ENCODE peak calls at places on chromosomes 4 and X, in seven cellular contexts. W is adrenal gland, E is lower leg skin, S is NB4, Z is HCT116, Y is A549, T is heart left ventricle. N is an unnamed sample.

GRCh38 chrX:99914676-99915075 is 495.4 kb downstream of the PCDH19 start:
- DNase-seq in W (no peak), E (no peak), S (no peak), Z (no peak), Y (no peak), T (no peak), N (no peak)

GRCh38 chrX:71103110-71103983 is 3.2 kb downstream of the CXorf65 start:
- DNase-seq in W (no peak), E (no peak), S (peak), Z (no peak), Y (no peak), T (peak), N (no peak)

GRCh38 chr4:119666653-119667091 is 38.1 kb upstream of the PDE5A start:
- DNase-seq in W (no peak), E (no peak), S (no peak), Z (no peak), Y (no peak), T (no peak), N (no peak)

GRCh38 chr4:179941911-179942310 is 2301.3 kb upstream of the TENM3 start:
- DNase-seq in W (no peak), E (no peak), S (peak), Z (no peak), Y (no peak), T (no peak), N (no peak)

GRCh38 chr4:101418055-101418454 is 70.7 kb upstream of the PPP3CA start:
- DNase-seq in W (no peak), E (no peak), S (peak), Z (no peak), Y (no peak), T (no peak), N (peak)

GRCh38 chrX:67725471-67725870 is 181.7 kb downstream of the AR start:
- DNase-seq in W (no peak), E (no peak), S (no peak), Z (no peak), Y (no peak), T (no peak), N (no peak)

GRCh38 chr4:38195911-38196310 is 235.7 kb downstream of the PTTG2 start:
- DNase-seq in W (no peak), E (no peak), S (no peak), Z (no peak), Y (no peak), T (no peak), N (no peak)

GRCh38 chr4:121053601-121054143 is 18.7 kb downstream of the NDNF start:
- DNase-seq in W (no peak), E (no peak), S (no peak), Z (no peak), Y (no peak), T (peak), N (no peak)

GRCh38 chrX:70434914-70435586 is 9.6 kb upstream of the DLG3 start:
- DNase-seq in W (peak), E (no peak), S (peak), Z (no peak), Y (no peak), T (peak), N (no peak)

GRCh38 chrX:107935664-107936433 is 46.3 kb downstream of the TEX13B start:
- DNase-seq in W (no peak), E (peak), S (no peak), Z (no peak), Y (no peak), T (no peak), N (no peak)

GRCh38 chrX:50615570-50616158 is 145.0 kb upstream of the DGKK start:
- DNase-seq in W (peak), E (no peak), S (no peak), Z (no peak), Y (no peak), T (no peak), N (no peak)

GRCh38 chrX:44873415-44874270 is 655 bp downstream of the KDM6A start:
- DNase-seq in W (peak), E (peak), S (peak), Z (no peak), Y (no peak), T (peak), N (peak)

GRCh38 chrX:107700802-107701201 is 72.5 kb downstream of the PRPS1 start:
- DNase-seq in W (no peak), E (no peak), S (no peak), Z (no peak), Y (no peak), T (no peak), N (no peak)

GRCh38 chr4:124030038-124030638 is 633.5 kb downstream of the SPRY1 start:
- DNase-seq in W (peak), E (peak), S (no peak), Z (no peak), Y (no peak), T (peak), N (no peak)

GRCh38 chrX:44514272-44514671 is 28.4 kb downstream of the FUNDC1 start:
- DNase-seq in W (no peak), E (no peak), S (no peak), Z (no peak), Y (no peak), T (no peak), N (no peak)

GRCh38 chr4:26406346-26406975 is 83.8 kb downstream of the CCKAR start:
- DNase-seq in W (no peak), E (no peak), S (no peak), Z (no peak), Y (no peak), T (no peak), N (peak)

DNA sequence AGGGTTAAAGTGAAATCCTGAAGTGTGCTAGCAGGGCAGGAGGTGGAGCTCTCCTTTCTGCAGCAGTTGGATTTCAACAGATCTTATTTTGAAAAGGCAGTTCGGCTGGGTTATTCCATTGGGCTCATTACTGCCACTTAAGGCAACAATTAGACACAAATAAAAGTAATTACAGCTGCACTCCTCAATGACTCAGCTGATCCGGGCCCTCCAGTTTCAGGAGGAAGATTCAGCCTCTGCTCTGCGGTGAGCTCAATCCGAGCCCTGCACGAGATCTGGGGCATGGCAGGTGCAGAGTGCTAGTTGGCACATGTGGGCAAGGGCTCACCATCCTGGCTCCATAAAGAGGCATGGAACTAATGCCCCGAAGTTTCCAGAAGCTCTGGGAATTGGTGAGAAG is 85.4 kb downstream of the PHKA2 start:
- DNase-seq in W (no peak), E (no peak), S (no peak), Z (no peak), Y (no peak), T (no peak), N (no peak)
- TF ChIP-seq POLR2A in W (no peak), E (no peak), S (no peak), Z (no peak), Y (no peak), T (no peak), N (no peak)

DNA sequence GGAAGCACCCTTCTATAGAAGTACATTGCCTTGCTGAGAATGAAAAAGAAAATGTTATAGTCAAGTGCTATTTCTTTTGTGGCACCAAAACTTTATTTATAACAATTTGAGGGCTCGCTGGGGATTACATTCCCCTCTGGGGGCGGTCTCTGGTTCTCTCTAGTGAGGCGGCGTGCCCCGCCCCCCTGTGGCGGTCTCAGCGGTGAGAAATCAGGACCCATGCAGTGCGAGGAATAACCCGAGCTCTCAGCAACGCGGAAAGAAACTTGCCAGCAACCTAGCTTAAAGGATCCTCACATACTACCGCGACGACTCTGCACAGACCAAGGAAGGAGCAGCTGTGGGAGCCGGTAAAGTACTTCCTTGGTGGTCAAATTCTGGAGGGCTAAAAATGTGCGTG is 83.4 kb upstream of the SHISA3 start:
- DNase-seq in W (no peak), E (no peak), S (no peak), Z (no peak), Y (no peak), T (no peak), N (no peak)
- TF ChIP-seq POLR2A in W (no peak), E (no peak), S (no peak), Z (no peak), Y (no peak), T (no peak), N (no peak)

GRCh38 chrX:132209527-132209926 is 9.7 kb downstream of the RAP2C start:
- DNase-seq in W (no peak), E (no peak), S (peak), Z (no peak), Y (no peak), T (no peak), N (no peak)
- TF ChIP-seq POLR2A in W (no peak), E (no peak), S (no peak), Z (no peak), Y (no peak), T (no peak), N (no peak)

GRCh38 chrX:130172127-130172834 is 519 bp downstream of the RAB33A start:
- DNase-seq in W (no peak), E (no peak), S (no peak), Z (no peak), Y (no peak), T (no peak), N (no peak)

GRCh38 chrX:130171446-130172126 is at the start of gene RAB33A:
- DNase-seq in W (peak), E (no peak), S (peak), Z (no peak), Y (no peak), T (no peak), N (no peak)

GRCh38 chrX:130174937-130175336 is 3.2 kb downstream of the RAB33A start:
- DNase-seq in W (no peak), E (no peak), S (no peak), Z (no peak), Y (no peak), T (no peak), N (no peak)

GRCh38 chrX:130174051-130174704 is 2.4 kb downstream of the RAB33A start:
- DNase-seq in W (peak), E (peak), S (peak), Z (no peak), Y (no peak), T (peak), N (peak)

DNA sequence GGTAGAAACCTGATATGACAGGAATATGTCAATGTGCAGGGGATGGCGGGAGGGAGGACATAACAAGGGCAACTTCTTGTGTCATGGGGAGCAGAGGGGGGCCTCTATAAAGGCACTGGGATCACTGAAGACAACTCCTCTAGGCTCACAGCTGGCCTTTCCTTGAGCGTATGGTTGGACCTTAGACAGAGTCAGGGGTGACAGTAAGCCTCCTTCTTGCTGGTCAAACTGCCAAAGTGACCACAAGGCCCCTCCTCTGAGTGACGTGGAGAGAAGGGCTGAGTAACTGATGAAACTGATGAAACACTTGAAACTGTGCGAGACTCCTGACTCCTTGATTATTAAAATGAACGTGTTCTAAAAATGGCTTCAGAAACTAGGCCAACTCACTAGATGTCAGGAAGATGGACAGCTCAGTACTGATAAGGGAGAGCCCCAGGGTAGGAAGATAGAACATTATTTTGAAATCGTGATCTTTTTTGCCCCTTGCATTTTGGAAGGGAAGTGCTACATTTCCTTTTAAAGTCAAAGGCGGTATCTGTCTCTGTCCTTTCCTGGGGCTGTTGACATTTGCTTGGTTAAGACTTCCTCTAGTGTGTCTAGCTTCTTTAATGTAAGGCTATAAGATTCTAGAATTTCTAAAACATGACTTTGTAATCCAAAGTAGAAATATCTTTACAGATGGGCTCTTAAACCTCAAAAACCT is 1.6 kb downstream of the RAB33A start:
- DNase-seq in W (peak), E (peak), S (peak), Z (no peak), Y (no peak), T (peak), N (peak)
- TF ChIP-seq POLR2A in W (peak), E (no peak), S (peak), Z (no peak), Y (no peak), T (no peak), N (no peak)

DNA sequence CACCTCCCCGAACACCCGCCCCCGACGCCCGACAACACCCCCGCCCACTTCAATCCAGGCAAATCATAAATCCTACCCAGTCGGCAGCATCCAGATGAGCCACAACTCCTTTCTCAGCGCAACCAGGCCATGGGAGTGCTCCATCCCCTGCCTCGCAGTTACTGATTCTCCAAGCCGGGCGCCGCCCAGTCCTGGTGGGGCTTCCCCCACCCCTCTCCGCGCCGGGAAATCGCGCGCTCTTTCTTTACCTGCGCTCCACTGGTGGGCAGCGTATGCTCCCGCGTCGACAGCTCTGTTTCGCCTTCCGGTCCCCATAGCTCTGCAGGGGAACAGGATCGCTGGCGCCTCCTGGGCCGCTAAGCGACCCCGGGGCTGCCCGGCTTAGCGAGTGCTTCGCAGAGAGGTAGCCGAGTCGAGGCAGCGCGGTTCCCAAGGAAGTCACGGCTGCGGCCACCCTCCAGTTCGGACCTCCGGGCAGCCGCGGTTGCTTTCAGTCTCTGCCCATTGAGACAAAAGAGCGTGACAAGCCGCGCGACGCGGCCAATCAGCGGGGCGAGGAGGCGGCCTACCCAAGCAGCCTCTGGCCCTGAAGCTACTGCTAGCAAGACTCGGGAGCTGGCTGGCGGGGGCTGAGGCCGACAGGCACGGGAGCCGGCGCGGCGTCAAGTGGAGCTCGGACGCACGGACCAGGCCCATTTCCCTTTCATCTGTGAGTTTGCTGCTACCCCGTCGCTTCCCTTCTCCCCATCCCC is 43.7 kb upstream of the TMSB15B start:
- DNase-seq in W (peak), E (peak), S (peak), Z (no peak), Y (peak), T (peak), N (peak)
- TF ChIP-seq POLR2A in W (no peak), E (no peak), S (no peak), Z (no peak), Y (peak), T (no peak), N (no peak)

GRCh38 chr4:184384056-184384809 is 90.1 kb downstream of the IRF2 start:
- DNase-seq in W (peak), E (peak), S (peak), Z (no peak), Y (no peak), T (no peak), N (peak)
- TF ChIP-seq POLR2A in W (peak), E (no peak), S (no peak), Z (no peak), Y (no peak), T (peak), N (no peak)